ENCODE peak calls at places on chromosomes 2 and 18, in five cellular contexts. One of them, this sample, is unnamed.

GRCh38 chr18:48675912-48676311 is 137.1 kb downstream of the CTIF start:
- DNase-seq in NAMALWA: no peak
- DNase-seq in upper lobe of right lung: peak
- DNase-seq in caudate nucleus: no peak
- DNase-seq in frontal cortex: no peak
- DNase-seq in this sample: no peak

GRCh38 chr2:96342085-96342484 is 6.5 kb downstream of the NCAPH start:
- DNase-seq in NAMALWA: no peak
- DNase-seq in upper lobe of right lung: no peak
- DNase-seq in caudate nucleus: no peak
- DNase-seq in frontal cortex: no peak
- DNase-seq in this sample: no peak

GRCh38 chr18:58195278-58195721 is 151.3 kb downstream of the NEDD4L start:
- DNase-seq in NAMALWA: no peak
- DNase-seq in upper lobe of right lung: peak
- DNase-seq in caudate nucleus: peak
- DNase-seq in frontal cortex: no peak
- DNase-seq in this sample: no peak

GRCh38 chr2:25041307-25041927 is 459 bp upstream of the EFR3B start:
- DNase-seq in NAMALWA: peak
- DNase-seq in upper lobe of right lung: peak
- DNase-seq in caudate nucleus: no peak
- DNase-seq in frontal cortex: peak
- DNase-seq in this sample: peak

GRCh38 chr2:170873035-170873692 is 55.9 kb upstream of the GORASP2 start:
- DNase-seq in NAMALWA: peak
- DNase-seq in upper lobe of right lung: peak
- DNase-seq in caudate nucleus: peak
- DNase-seq in frontal cortex: peak
- DNase-seq in this sample: peak

GRCh38 chr18:69992776-69993175 is 45.1 kb upstream of the CD226 start:
- DNase-seq in NAMALWA: no peak
- DNase-seq in upper lobe of right lung: no peak
- DNase-seq in caudate nucleus: no peak
- DNase-seq in frontal cortex: no peak
- DNase-seq in this sample: no peak

GRCh38 chr18:24209558-24209957 is 70.7 kb downstream of the CABYR start:
- DNase-seq in NAMALWA: no peak
- DNase-seq in upper lobe of right lung: no peak
- DNase-seq in caudate nucleus: no peak
- DNase-seq in frontal cortex: no peak
- DNase-seq in this sample: no peak

GRCh38 chr2:8676191-8676914 is 5.5 kb upstream of the ID2 start:
- DNase-seq in NAMALWA: no peak
- DNase-seq in upper lobe of right lung: peak
- DNase-seq in caudate nucleus: peak
- DNase-seq in frontal cortex: peak
- DNase-seq in this sample: no peak

GRCh38 chr2:101305492-101306123 is 2.9 kb downstream of the RNF149 start:
- DNase-seq in NAMALWA: no peak
- DNase-seq in upper lobe of right lung: no peak
- DNase-seq in caudate nucleus: no peak
- DNase-seq in frontal cortex: no peak
- DNase-seq in this sample: no peak

GRCh38 chr2:196433116-196433515 is 206.4 kb upstream of the CCDC150 start:
- DNase-seq in NAMALWA: no peak
- DNase-seq in upper lobe of right lung: no peak
- DNase-seq in caudate nucleus: no peak
- DNase-seq in frontal cortex: no peak
- DNase-seq in this sample: no peak

GRCh38 chr18:24987271-24987932 is 364.6 kb downstream of the ZNF521 start:
- DNase-seq in NAMALWA: no peak
- DNase-seq in upper lobe of right lung: no peak
- DNase-seq in caudate nucleus: no peak
- DNase-seq in frontal cortex: no peak
- DNase-seq in this sample: no peak

GRCh38 chr18:8912348-8913057 is 190.0 kb upstream of the NDUFV2 start:
- DNase-seq in NAMALWA: peak
- DNase-seq in upper lobe of right lung: peak
- DNase-seq in caudate nucleus: no peak
- DNase-seq in frontal cortex: no peak
- DNase-seq in this sample: no peak

GRCh38 chr2:171531836-171532450 is 9.7 kb downstream of the CYBRD1 start:
- DNase-seq in NAMALWA: no peak
- DNase-seq in upper lobe of right lung: no peak
- DNase-seq in caudate nucleus: no peak
- DNase-seq in frontal cortex: no peak
- DNase-seq in this sample: no peak

GRCh38 chr2:144517825-144518699 is 1.9 kb downstream of the ZEB2 start:
- DNase-seq in NAMALWA: peak
- DNase-seq in upper lobe of right lung: no peak
- DNase-seq in caudate nucleus: no peak
- DNase-seq in frontal cortex: peak
- DNase-seq in this sample: no peak

GRCh38 chr2:230691005-230691647 is 21.5 kb upstream of the CAB39 start:
- DNase-seq in NAMALWA: no peak
- DNase-seq in upper lobe of right lung: no peak
- DNase-seq in caudate nucleus: no peak
- DNase-seq in frontal cortex: no peak
- DNase-seq in this sample: no peak

GRCh38 chr2:172552547-172553291 is 3.2 kb upstream of the PDK1 start:
- DNase-seq in NAMALWA: no peak
- DNase-seq in upper lobe of right lung: no peak
- DNase-seq in caudate nucleus: no peak
- DNase-seq in frontal cortex: no peak
- DNase-seq in this sample: no peak

GRCh38 chr2:20213651-20214565 is 11.0 kb downstream of the SDC1 start:
- DNase-seq in NAMALWA: no peak
- DNase-seq in upper lobe of right lung: peak
- DNase-seq in caudate nucleus: no peak
- DNase-seq in frontal cortex: no peak
- DNase-seq in this sample: no peak

GRCh38 chr2:166230024-166230723 is 102.4 kb upstream of the SCN1A start:
- DNase-seq in NAMALWA: no peak
- DNase-seq in upper lobe of right lung: no peak
- DNase-seq in caudate nucleus: no peak
- DNase-seq in frontal cortex: no peak
- DNase-seq in this sample: no peak

GRCh38 chr2:161991991-161992390 is 82.0 kb downstream of the DPP4 start:
- DNase-seq in NAMALWA: no peak
- DNase-seq in upper lobe of right lung: no peak
- DNase-seq in caudate nucleus: no peak
- DNase-seq in frontal cortex: no peak
- DNase-seq in this sample: no peak

GRCh38 chr18:44246001-44246400 is 434.7 kb upstream of the SETBP1 start:
- DNase-seq in NAMALWA: no peak
- DNase-seq in upper lobe of right lung: no peak
- DNase-seq in caudate nucleus: no peak
- DNase-seq in frontal cortex: no peak
- DNase-seq in this sample: no peak

GRCh38 chr18:79912409-79912991 is 39.0 kb downstream of the SLC66A2 start:
- DNase-seq in NAMALWA: no peak
- DNase-seq in upper lobe of right lung: no peak
- DNase-seq in caudate nucleus: peak
- DNase-seq in frontal cortex: no peak
- DNase-seq in this sample: no peak

GRCh38 chr2:165969227-165969626 is 15.7 kb upstream of the TTC21B start:
- DNase-seq in NAMALWA: no peak
- DNase-seq in upper lobe of right lung: no peak
- DNase-seq in caudate nucleus: no peak
- DNase-seq in frontal cortex: no peak
- DNase-seq in this sample: no peak

GRCh38 chr2:213251618-213252017 is 32.6 kb upstream of the SPAG16 start:
- DNase-seq in NAMALWA: peak
- DNase-seq in upper lobe of right lung: no peak
- DNase-seq in caudate nucleus: no peak
- DNase-seq in frontal cortex: peak
- DNase-seq in this sample: no peak

GRCh38 chr2:160351978-160352377 is 141.6 kb downstream of the RBMS1 start:
- DNase-seq in NAMALWA: no peak
- DNase-seq in upper lobe of right lung: no peak
- DNase-seq in caudate nucleus: no peak
- DNase-seq in frontal cortex: no peak
- DNase-seq in this sample: no peak

This sample was measured in progenitor cell of endocrine pancreas.